ENCODE peak calls at places on chromosomes 5 and 9, in six cellular contexts. One of them, this sample, is unnamed.

GRCh38 chr5:125190232-125191051 is 444.0 kb upstream of the ZNF608 start:
- DNase-seq in GM13976: no peak
- DNase-seq in Peyer's patch: no peak
- DNase-seq in GM10248: no peak
- DNase-seq in PC-9: no peak
- DNase-seq in H9: no peak
- DNase-seq in this sample: no peak

GRCh38 chr9:131153585-131153984 is 28.2 kb downstream of the NUP214 start:
- DNase-seq in GM13976: no peak
- DNase-seq in Peyer's patch: no peak
- DNase-seq in GM10248: no peak
- DNase-seq in PC-9: no peak
- DNase-seq in H9: no peak
- DNase-seq in this sample: no peak

GRCh38 chr5:25862276-25862675 is 1176.1 kb downstream of the CDH9 start:
- DNase-seq in GM13976: no peak
- DNase-seq in Peyer's patch: no peak
- DNase-seq in GM10248: no peak
- DNase-seq in PC-9: no peak
- DNase-seq in H9: no peak
- DNase-seq in this sample: no peak

GRCh38 chr9:105226055-105226454 is 18.4 kb upstream of the SLC44A1 start:
- DNase-seq in GM13976: no peak
- DNase-seq in Peyer's patch: no peak
- DNase-seq in GM10248: no peak
- DNase-seq in PC-9: no peak
- DNase-seq in H9: no peak
- DNase-seq in this sample: no peak

GRCh38 chr5:177434437-177434836 is 8.0 kb downstream of the GRK6 start:
- DNase-seq in GM13976: no peak
- DNase-seq in Peyer's patch: no peak
- DNase-seq in GM10248: no peak
- DNase-seq in PC-9: no peak
- DNase-seq in H9: no peak
- DNase-seq in this sample: no peak

GRCh38 chr5:117761190-117761589 is 1186.6 kb upstream of the SEMA6A start:
- DNase-seq in GM13976: no peak
- DNase-seq in Peyer's patch: no peak
- DNase-seq in GM10248: no peak
- DNase-seq in PC-9: no peak
- DNase-seq in H9: no peak
- DNase-seq in this sample: no peak

GRCh38 chr9:89442016-89442415 is 55.9 kb downstream of the SEMA4D start:
- DNase-seq in GM13976: no peak
- DNase-seq in Peyer's patch: no peak
- DNase-seq in GM10248: no peak
- DNase-seq in PC-9: no peak
- DNase-seq in H9: no peak
- DNase-seq in this sample: no peak

GRCh38 chr5:96247097-96247675 is 185.9 kb downstream of the PCSK1 start:
- DNase-seq in GM13976: no peak
- DNase-seq in Peyer's patch: no peak
- DNase-seq in GM10248: no peak
- DNase-seq in PC-9: no peak
- DNase-seq in H9: no peak
- DNase-seq in this sample: no peak

GRCh38 chr9:94909250-94909894 is 182.9 kb downstream of the AOPEP start:
- DNase-seq in GM13976: no peak
- DNase-seq in Peyer's patch: no peak
- DNase-seq in GM10248: no peak
- DNase-seq in PC-9: no peak
- DNase-seq in H9: no peak
- DNase-seq in this sample: no peak

GRCh38 chr9:136367296-136368145 is 4.0 kb upstream of the DNLZ start:
- DNase-seq in GM13976: no peak
- DNase-seq in Peyer's patch: no peak
- DNase-seq in GM10248: no peak
- DNase-seq in PC-9: no peak
- DNase-seq in H9: no peak
- DNase-seq in this sample: no peak

GRCh38 chr5:15183520-15183919 is 311.9 kb upstream of the ANKH start:
- DNase-seq in GM13976: no peak
- DNase-seq in Peyer's patch: no peak
- DNase-seq in GM10248: no peak
- DNase-seq in PC-9: no peak
- DNase-seq in H9: no peak
- DNase-seq in this sample: no peak
- TF ChIP-seq CTCF in GM13976: no peak
- TF ChIP-seq CTCF in Peyer's patch: no peak
- TF ChIP-seq CTCF in GM10248: no peak
- TF ChIP-seq CTCF in PC-9: peak
- TF ChIP-seq CTCF in H9: peak
- TF ChIP-seq CTCF in this sample: no peak

GRCh38 chr9:114384836-114385411 is 2.9 kb downstream of the AKNA start:
- DNase-seq in GM13976: no peak
- DNase-seq in Peyer's patch: no peak
- DNase-seq in GM10248: no peak
- DNase-seq in PC-9: no peak
- DNase-seq in H9: no peak
- DNase-seq in this sample: no peak

GRCh38 chr9:114385412-114386181 is 2.2 kb downstream of the AKNA start:
- DNase-seq in GM13976: peak
- DNase-seq in Peyer's patch: peak
- DNase-seq in GM10248: peak
- DNase-seq in PC-9: peak
- DNase-seq in H9: peak
- DNase-seq in this sample: peak

GRCh38 chr9:114383866-114384231 is 3.9 kb downstream of the AKNA start:
- DNase-seq in GM13976: no peak
- DNase-seq in Peyer's patch: no peak
- DNase-seq in GM10248: no peak
- DNase-seq in PC-9: no peak
- DNase-seq in H9: no peak
- DNase-seq in this sample: no peak

GRCh38 chr9:114380988-114381387 is 6.8 kb downstream of the AKNA start:
- DNase-seq in GM13976: no peak
- DNase-seq in Peyer's patch: no peak
- DNase-seq in GM10248: no peak
- DNase-seq in PC-9: no peak
- DNase-seq in H9: no peak
- DNase-seq in this sample: no peak

DNA sequence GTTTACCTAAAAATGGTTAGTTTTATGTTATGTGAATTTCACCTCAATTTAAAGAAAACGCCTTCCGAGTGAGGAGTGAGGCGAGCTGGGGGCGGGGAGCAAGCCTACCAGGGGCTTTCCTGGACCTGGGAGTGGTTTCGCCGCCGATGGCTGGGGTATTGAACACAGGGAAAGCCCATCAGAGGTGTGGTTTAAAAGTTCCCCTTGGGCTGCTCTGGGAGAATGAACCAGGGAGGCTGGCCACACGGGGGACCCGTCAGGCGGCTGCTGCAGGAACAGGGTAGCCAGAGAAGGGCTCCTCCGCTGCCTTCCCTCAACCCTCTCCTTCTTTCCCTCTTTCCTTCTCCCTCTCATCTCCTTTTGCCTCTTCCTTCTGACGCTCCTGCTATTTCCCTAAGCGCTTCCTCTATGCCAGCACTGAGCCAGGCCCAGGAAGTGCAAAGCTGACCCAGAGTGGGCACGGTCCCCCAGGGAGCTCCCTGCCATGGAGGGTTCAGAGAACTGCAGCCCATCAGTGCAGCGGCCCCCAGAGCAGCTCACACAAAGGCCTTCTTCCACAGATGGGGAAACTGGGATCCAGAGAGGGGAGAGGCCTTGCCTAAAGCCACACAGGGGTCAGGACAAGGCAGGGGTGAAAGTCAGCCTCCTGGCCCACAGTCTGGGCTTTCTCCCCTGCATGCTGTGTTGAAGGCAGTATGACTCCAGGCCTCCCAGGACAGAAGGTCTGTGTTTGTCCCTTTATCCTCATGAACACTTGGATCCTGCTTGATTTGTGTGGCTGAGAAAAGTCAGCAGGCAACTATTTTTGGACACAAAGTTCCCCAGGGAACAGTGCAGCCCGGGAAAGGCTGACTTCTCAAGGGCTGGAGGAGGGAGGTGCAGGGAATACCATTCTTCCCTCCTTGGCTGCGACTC is 4.6 kb downstream of the AKNA start:
- DNase-seq in GM13976: peak
- DNase-seq in Peyer's patch: peak
- DNase-seq in GM10248: peak
- DNase-seq in PC-9: no peak
- DNase-seq in H9: peak
- DNase-seq in this sample: peak
- TF ChIP-seq CTCF in GM13976: peak
- TF ChIP-seq CTCF in Peyer's patch: no peak
- TF ChIP-seq CTCF in GM10248: peak
- TF ChIP-seq CTCF in PC-9: no peak
- TF ChIP-seq CTCF in H9: peak
- TF ChIP-seq CTCF in this sample: no peak

GRCh38 chr5:98349990-98350365 is 423.5 kb upstream of the RGMB start:
- DNase-seq in GM13976: no peak
- DNase-seq in Peyer's patch: no peak
- DNase-seq in GM10248: no peak
- DNase-seq in PC-9: no peak
- DNase-seq in H9: no peak
- DNase-seq in this sample: no peak

DNA sequence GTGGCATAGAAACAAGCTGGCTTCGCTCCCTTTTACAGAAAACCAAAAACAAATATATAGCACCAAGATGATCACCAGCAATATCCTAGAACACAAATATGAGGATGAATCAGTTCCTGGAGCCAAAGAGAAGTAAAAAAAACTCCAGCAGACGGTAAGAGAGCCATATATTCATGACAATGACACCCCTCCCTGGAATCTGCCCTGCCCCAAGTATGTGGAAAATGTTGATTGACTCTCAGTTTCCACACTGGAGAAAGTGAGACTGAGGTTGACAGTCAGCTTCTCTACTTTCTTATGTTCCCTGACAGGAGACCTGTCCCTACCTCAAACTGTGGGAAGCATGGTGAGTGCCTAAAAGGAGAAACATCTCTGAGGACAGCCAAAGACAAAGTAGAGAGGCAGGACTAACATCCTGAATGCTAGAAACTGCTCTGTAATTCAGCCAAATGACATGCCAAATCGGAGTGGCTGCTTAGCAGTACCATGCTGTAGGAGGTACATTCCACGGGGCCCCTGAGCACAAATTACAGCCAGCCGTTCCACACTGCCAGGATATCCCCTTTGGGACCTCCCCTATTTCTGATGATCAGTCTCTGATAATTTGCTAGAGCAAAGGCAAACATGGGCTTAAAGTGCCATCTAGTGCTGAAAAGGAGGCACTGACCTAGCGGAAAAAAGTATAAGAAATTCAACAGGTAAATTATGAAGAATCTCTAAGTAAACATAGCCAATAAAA is 424.0 kb upstream of the RGMB start:
- DNase-seq in GM13976: no peak
- DNase-seq in Peyer's patch: no peak
- DNase-seq in GM10248: no peak
- DNase-seq in PC-9: peak
- DNase-seq in H9: no peak
- DNase-seq in this sample: no peak
- TF ChIP-seq CTCF in GM13976: peak
- TF ChIP-seq CTCF in Peyer's patch: no peak
- TF ChIP-seq CTCF in GM10248: peak
- TF ChIP-seq CTCF in PC-9: peak
- TF ChIP-seq CTCF in H9: peak
- TF ChIP-seq CTCF in this sample: no peak

GRCh38 chr5:91225848-91226686 is 157.1 kb downstream of the ARRDC3 start:
- DNase-seq in GM13976: peak
- DNase-seq in Peyer's patch: peak
- DNase-seq in GM10248: peak
- DNase-seq in PC-9: peak
- DNase-seq in H9: peak
- DNase-seq in this sample: peak
- TF ChIP-seq CTCF in GM13976: peak
- TF ChIP-seq CTCF in Peyer's patch: peak
- TF ChIP-seq CTCF in GM10248: peak
- TF ChIP-seq CTCF in PC-9: peak
- TF ChIP-seq CTCF in H9: peak
- TF ChIP-seq CTCF in this sample: peak

GRCh38 chr5:142478116-142478515 is 153.3 kb upstream of the SPRY4 start:
- DNase-seq in GM13976: no peak
- DNase-seq in Peyer's patch: no peak
- DNase-seq in GM10248: no peak
- DNase-seq in PC-9: no peak
- DNase-seq in H9: no peak
- DNase-seq in this sample: no peak
- TF ChIP-seq CTCF in GM13976: no peak
- TF ChIP-seq CTCF in Peyer's patch: no peak
- TF ChIP-seq CTCF in GM10248: no peak
- TF ChIP-seq CTCF in PC-9: no peak
- TF ChIP-seq CTCF in H9: no peak
- TF ChIP-seq CTCF in this sample: no peak

DNA sequence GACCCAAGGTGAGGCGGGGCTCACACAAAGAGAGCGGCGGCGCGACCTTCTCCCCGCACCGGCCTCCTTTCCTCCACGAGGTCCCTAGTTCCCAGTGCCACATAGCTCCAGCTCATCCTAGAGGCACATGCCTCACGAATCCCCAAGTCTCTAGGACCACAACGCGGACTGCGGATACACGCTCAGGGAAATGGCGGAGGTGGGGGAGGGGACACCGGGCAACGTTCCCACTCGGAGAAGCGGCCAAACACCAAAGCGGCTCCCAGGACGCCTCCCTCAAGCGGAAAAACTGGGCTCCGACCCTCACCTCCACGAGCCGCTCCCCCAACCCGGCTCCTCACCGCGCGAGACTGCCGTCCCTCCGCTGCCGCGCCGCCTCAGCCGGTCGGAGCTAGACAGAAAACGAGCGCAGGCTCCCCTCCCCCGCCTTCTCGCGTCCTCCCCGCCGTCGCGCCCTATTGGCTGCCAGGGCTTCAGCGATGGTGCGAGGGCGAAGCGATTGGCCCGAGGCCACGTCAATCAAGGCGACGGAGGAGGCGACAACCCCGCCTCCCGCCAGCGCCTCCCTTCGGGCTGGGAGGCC is at the start of gene HNRNPK:
- DNase-seq in GM13976: peak
- DNase-seq in Peyer's patch: peak
- DNase-seq in GM10248: peak
- DNase-seq in PC-9: peak
- DNase-seq in H9: peak
- DNase-seq in this sample: peak
- TF ChIP-seq CTCF in GM13976: peak
- TF ChIP-seq CTCF in Peyer's patch: no peak
- TF ChIP-seq CTCF in GM10248: no peak
- TF ChIP-seq CTCF in PC-9: no peak
- TF ChIP-seq CTCF in H9: no peak
- TF ChIP-seq CTCF in this sample: no peak

GRCh38 chr9:73054091-73054490 is 97.6 kb upstream of the ANXA1 start:
- DNase-seq in GM13976: no peak
- DNase-seq in Peyer's patch: no peak
- DNase-seq in GM10248: no peak
- DNase-seq in PC-9: no peak
- DNase-seq in H9: no peak
- DNase-seq in this sample: no peak
- TF ChIP-seq CTCF in GM13976: no peak
- TF ChIP-seq CTCF in Peyer's patch: no peak
- TF ChIP-seq CTCF in GM10248: no peak
- TF ChIP-seq CTCF in PC-9: no peak
- TF ChIP-seq CTCF in H9: no peak
- TF ChIP-seq CTCF in this sample: no peak

This sample was measured in natural killer cell.